ENCODE peak calls at places on chromosomes 6 and 20, in seven cellular contexts. V is CD8-positive, alpha-beta memory T cell; M is activated CD4-positive, alpha-beta T cell treated with anti-CD3 and anti-CD28 coated beads, Interleukin-2, amount 50 U/mL, for 48 hours; E is GM10248; P is activated CD8-positive, alpha-beta memory T cell treated with anti-CD3 and anti-CD28 coated beads, Interleukin-2, amount 50 U/mL, for 48 hours; X is activated T-cell treated with anti-CD3 and anti-CD28 coated beads for 1 hour; H is Daoy. W is an unnamed sample.

GRCh38 chr6:149064026-149065017 is 253.2 kb upstream of the TAB2 start:
- DNase-seq in V (no peak), X (no peak), H (no peak), E (no peak), P (no peak), M (no peak), W (no peak)

GRCh38 chr6:23027281-23027680 is 457.9 kb downstream of the HDGFL1 start:
- DNase-seq in E (no peak), X (no peak), P (no peak), V (no peak), M (no peak), H (no peak), W (no peak)

GRCh38 chr6:5083813-5084191 is 1.3 kb upstream of the PPP1R3G start:
- DNase-seq in X (no peak), H (no peak), P (no peak), M (no peak), E (no peak), V (no peak), W (no peak)

GRCh38 chr6:140893432-140893831 is 1239.3 kb upstream of the GJE1 start:
- DNase-seq in X (no peak), H (no peak), P (no peak), E (no peak), M (no peak), V (no peak), W (no peak)

GRCh38 chr6:90940812-90941481 is 354.1 kb upstream of the MAP3K7 start:
- DNase-seq in P (no peak), M (no peak), X (no peak), V (no peak), E (peak), H (peak), W (no peak)

GRCh38 chr6:42629845-42630244 is 66.0 kb downstream of the UBR2 start:
- DNase-seq in E (no peak), P (no peak), H (no peak), X (no peak), V (no peak), M (no peak), W (no peak)

GRCh38 chr20:51092238-51092822 is 69.4 kb upstream of the KCNG1 start:
- DNase-seq in V (no peak), H (peak), M (no peak), E (no peak), X (no peak), P (no peak), W (no peak)

GRCh38 chr6:22147983-22148797 is 148.6 kb downstream of the PRL start:
- DNase-seq in V (no peak), E (no peak), M (no peak), H (peak), X (no peak), P (no peak), W (no peak)